ENCODE peak calls at places on chromosomes 11 and 22, in four cellular contexts. N is upper lobe of right lung, H is AG10803, V is stomach. T is an unnamed sample.

GRCh38 chr11:80783561-80783960 is 1342.7 kb upstream of the TENM4 start:
- DNase-seq in H (no peak), V (no peak), N (no peak), T (no peak)

GRCh38 chr11:24588075-24588474 is 91.2 kb downstream of the LUZP2 start:
- DNase-seq in H (no peak), V (no peak), N (no peak), T (no peak)

GRCh38 chr11:8290122-8290810 is 26.6 kb upstream of the LMO1 start:
- DNase-seq in H (no peak), N (no peak), V (no peak), T (no peak)

GRCh38 chr11:86292912-86293606 is 9.0 kb upstream of the HIKESHI start:
- DNase-seq in H (no peak), N (no peak), V (no peak), T (no peak)

GRCh38 chr11:86803641-86804040 is 3.3 kb downstream of the PRSS23 start:
- DNase-seq in N (no peak), V (no peak), H (no peak), T (no peak)

GRCh38 chr11:10379871-10380568 is 75.0 kb upstream of the AMPD3 start:
- DNase-seq in H (peak), V (no peak), N (no peak), T (no peak)

GRCh38 chr11:13963169-13963948 is 836 bp downstream of the SPON1 start:
- DNase-seq in N (no peak), V (no peak), H (no peak), T (peak)

GRCh38 chr22:39664485-39665200 is 94.1 kb downstream of the CACNA1I start:
- DNase-seq in N (no peak), H (no peak), V (no peak), T (no peak)

GRCh38 chr11:75578977-75579376 is 16.9 kb downstream of the SERPINH1 start:
- DNase-seq in H (no peak), N (no peak), V (no peak), T (no peak)

GRCh38 chr11:74701351-74701750 is 29.9 kb downstream of the CHRDL2 start:
- DNase-seq in V (no peak), H (no peak), N (no peak), T (no peak)

GRCh38 chr22:17807086-17807485 is 32.8 kb upstream of the BID start:
- DNase-seq in V (no peak), H (no peak), N (no peak), T (no peak)

GRCh38 chr11:109795234-109795633 is 298.0 kb upstream of the ZC3H12C start:
- DNase-seq in V (no peak), N (no peak), H (no peak), T (peak)

GRCh38 chr11:107669893-107670601 is 41.8 kb downstream of the SLN start:
- DNase-seq in H (no peak), N (no peak), V (no peak), T (no peak)

GRCh38 chr11:127461575-127462344 is 461.2 kb upstream of the KIRREL3 start:
- DNase-seq in N (no peak), H (no peak), V (no peak), T (no peak)

GRCh38 chr11:63966444-63966843 is 8.0 kb upstream of the COX8A start:
- DNase-seq in V (no peak), H (no peak), N (no peak), T (no peak)

GRCh38 chr11:114179234-114179941 is 116.8 kb upstream of the NNMT start:
- DNase-seq in V (peak), N (peak), H (no peak), T (peak)

GRCh38 chr22:21951931-21952465 is 650 bp downstream of the PPM1F start:
- DNase-seq in V (peak), N (peak), H (peak), T (peak)

GRCh38 chr11:75760243-75760642 is 8.3 kb upstream of the DGAT2 start:
- DNase-seq in N (no peak), H (no peak), V (no peak), T (no peak)

GRCh38 chr22:41775976-41776375 is 24.5 kb upstream of the CCDC134 start:
- DNase-seq in V (no peak), H (no peak), N (no peak), T (no peak)

GRCh38 chr11:65321828-65322495 is 7.3 kb downstream of the CDC42EP2 start:
- DNase-seq in V (no peak), N (no peak), H (no peak), T (peak)

GRCh38 chr11:65477271-65478029 is 21.4 kb upstream of the MALAT1 start:
- DNase-seq in H (peak), V (peak), N (peak), T (peak)

GRCh38 chr22:36369922-36370781 is 17.6 kb downstream of the MYH9 start:
- DNase-seq in V (peak), N (peak), H (no peak), T (peak)

GRCh38 chr22:19478466-19479357 is at the start of gene UFD1:
- DNase-seq in V (peak), H (peak), N (peak), T (peak)

GRCh38 chr11:62842171-62842717 is 2.9 kb upstream of the WDR74 start:
- DNase-seq in V (peak), H (no peak), N (peak), T (peak)

GRCh38 chr11:44894217-44894617 is 56.5 kb downstream of the TP53I11 start:
- DNase-seq in V (peak), N (peak), H (peak), T (peak)

GRCh38 chr11:21396351-21397008 is 727.1 kb downstream of the NELL1 start:
- DNase-seq in H (no peak), N (no peak), V (no peak), T (no peak)

GRCh38 chr11:1050581-1051355 is 14.2 kb upstream of the MUC6 start:
- DNase-seq in V (peak), N (peak), H (peak), T (peak)

GRCh38 chr22:43393845-43394474 is 17.9 kb upstream of the MPPED1 start:
- DNase-seq in V (no peak), H (no peak), N (no peak), T (no peak)

GRCh38 chr11:62910141-62910882 is 10.9 kb downstream of the CHRM1 start:
- DNase-seq in V (no peak), H (no peak), N (no peak), T (no peak)

GRCh38 chr11:16191212-16191851 is 165.0 kb downstream of the SOX6 start:
- DNase-seq in V (no peak), H (no peak), N (peak), T (no peak)

GRCh38 chr11:130644187-130644586 is 195.7 kb downstream of the ADAMTS15 start:
- DNase-seq in N (no peak), H (no peak), V (peak), T (no peak)

GRCh38 chr11:61536676-61537270 is 28.2 kb downstream of the LRRC10B start:
- DNase-seq in N (no peak), V (no peak), H (no peak), T (no peak)
- TF ChIP-seq CTCF in N (no peak), V (no peak), H (no peak), T (no peak)

GRCh38 chr11:2814751-2815150 is 70.8 kb downstream of the CDKN1C start:
- DNase-seq in V (no peak), N (peak), H (no peak), T (no peak)
- TF ChIP-seq CTCF in V (no peak), N (no peak), H (no peak), T (no peak)

DNA sequence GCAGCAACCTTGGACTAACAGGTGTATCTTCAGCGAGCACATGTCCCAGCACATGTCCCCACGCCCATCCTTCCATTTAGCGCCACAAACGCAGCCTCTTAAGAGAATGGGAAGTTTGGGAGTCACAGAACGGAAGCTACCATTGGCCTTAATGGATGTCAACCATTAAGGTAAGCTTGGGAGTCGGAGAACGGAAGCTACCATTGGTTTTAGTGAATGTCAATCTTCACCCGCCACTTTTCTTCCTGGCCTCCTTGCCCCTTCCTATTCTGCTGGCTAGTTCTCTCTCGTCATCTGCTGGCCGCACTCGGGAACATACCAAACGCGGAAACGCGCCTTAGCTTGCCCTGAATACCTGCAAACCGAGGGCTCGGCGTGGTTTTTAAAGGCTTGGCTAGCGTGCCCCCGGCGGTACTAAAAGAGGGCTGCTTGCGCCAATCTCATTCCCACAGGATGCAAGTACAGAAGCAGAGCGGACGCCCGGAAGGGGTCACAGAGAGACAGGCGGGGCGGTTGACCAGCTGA is 24.3 kb downstream of the GLYATL1 start:
- DNase-seq in V (peak), N (no peak), H (peak), T (peak)
- TF ChIP-seq CTCF in V (no peak), N (no peak), H (peak), T (no peak)

DNA sequence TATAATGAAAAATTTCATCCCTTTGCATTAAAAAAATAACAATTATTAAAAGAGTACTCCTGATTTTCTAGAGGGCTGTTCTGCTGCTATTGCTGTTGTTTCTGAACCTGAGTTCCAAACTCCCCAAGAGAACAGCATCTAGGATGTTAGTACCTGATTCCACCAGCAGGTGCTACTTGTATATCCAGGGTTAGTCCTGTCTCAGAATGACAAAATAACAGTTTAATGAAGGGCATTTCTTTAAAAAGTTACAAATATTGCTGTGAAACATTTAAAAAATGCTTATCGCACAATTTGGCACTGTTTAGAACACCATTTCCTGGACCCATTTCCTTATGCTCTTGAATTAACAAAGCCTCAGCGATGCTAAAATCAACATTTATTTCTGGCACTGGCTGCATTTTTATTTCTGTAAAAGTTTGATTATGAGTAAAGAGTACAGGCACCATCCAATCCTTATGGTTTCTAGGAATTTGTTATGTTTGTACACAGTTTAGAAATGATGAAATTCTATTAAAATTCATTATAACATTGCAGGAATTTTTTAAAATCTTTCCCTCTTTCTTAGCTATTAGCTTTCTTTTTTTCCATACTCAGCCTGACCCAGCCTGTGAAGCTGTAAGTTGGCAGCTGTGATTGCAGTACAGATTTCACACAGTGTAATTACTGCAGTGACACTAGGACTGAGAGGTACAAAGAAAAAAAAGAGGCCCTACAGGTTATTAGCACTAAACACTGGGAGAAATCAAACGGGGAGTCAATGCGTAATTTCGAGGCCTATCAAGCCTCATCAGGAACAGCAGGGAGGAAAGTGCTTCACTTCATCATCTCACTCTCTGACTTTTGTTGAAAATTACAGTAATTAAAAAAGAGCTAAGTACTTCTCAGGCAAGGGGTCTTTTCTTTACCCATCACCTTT is 208.8 kb downstream of the DCDC1 start:
- DNase-seq in H (no peak), V (no peak), N (no peak), T (no peak)
- TF ChIP-seq CTCF in H (peak), V (no peak), N (peak), T (peak)

GRCh38 chr11:71467164-71467563 is 14.2 kb downstream of the NADSYN1 start:
- DNase-seq in N (no peak), H (no peak), V (no peak), T (no peak)

GRCh38 chr11:71466358-71466757 is 13.4 kb downstream of the NADSYN1 start:
- DNase-seq in N (no peak), H (no peak), V (no peak), T (no peak)

GRCh38 chr11:71462726-71463125 is 9.7 kb downstream of the NADSYN1 start:
- DNase-seq in H (no peak), N (no peak), V (no peak), T (no peak)

GRCh38 chr11:71463331-71464211 is 10.6 kb downstream of the NADSYN1 start:
- DNase-seq in V (no peak), H (no peak), N (no peak), T (no peak)

GRCh38 chr11:71465054-71465453 is 12.1 kb downstream of the NADSYN1 start:
- DNase-seq in H (no peak), N (no peak), V (no peak), T (no peak)
- TF ChIP-seq CTCF in H (no peak), N (no peak), V (no peak), T (no peak)

DNA sequence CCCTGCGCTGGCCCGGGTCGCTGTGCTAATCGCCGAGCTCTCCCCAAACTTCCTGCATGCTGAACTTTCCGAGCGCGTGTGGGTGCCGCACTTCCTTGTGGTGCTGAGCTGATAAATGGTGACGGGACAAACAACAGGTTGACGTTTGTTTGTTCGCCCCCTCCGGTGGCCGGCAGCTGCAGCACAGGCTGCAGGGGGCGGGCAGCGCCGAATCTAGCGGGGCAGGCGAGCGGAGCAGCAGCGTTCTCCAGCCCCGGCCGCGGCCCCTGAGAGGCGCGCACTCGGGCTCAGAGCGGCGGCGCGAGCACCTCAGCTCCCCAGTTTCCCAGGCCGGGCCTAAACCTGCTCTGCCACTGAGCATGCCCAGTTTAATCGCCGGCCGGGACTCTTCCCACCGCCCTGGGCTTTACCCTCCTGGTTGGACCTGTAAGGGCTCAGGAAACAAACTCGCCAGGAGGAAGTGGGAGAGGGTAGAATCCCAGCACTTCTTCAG is at the start of gene PDGFD:
- DNase-seq in H (peak), N (peak), V (peak), T (peak)
- TF ChIP-seq CTCF in H (peak), N (peak), V (no peak), T (peak)

GRCh38 chr22:28012811-28013460 is 93.9 kb upstream of the PITPNB start:
- DNase-seq in N (no peak), H (no peak), V (no peak), T (no peak)

GRCh38 chr22:28008056-28008455 is 89.0 kb upstream of the PITPNB start:
- DNase-seq in N (no peak), H (no peak), V (no peak), T (no peak)

GRCh38 chr22:28006271-28006670 is 87.2 kb upstream of the PITPNB start:
- DNase-seq in N (no peak), H (no peak), V (no peak), T (no peak)

GRCh38 chr22:28008649-28009048 is 89.6 kb upstream of the PITPNB start:
- DNase-seq in H (no peak), V (no peak), N (no peak), T (no peak)

DNA sequence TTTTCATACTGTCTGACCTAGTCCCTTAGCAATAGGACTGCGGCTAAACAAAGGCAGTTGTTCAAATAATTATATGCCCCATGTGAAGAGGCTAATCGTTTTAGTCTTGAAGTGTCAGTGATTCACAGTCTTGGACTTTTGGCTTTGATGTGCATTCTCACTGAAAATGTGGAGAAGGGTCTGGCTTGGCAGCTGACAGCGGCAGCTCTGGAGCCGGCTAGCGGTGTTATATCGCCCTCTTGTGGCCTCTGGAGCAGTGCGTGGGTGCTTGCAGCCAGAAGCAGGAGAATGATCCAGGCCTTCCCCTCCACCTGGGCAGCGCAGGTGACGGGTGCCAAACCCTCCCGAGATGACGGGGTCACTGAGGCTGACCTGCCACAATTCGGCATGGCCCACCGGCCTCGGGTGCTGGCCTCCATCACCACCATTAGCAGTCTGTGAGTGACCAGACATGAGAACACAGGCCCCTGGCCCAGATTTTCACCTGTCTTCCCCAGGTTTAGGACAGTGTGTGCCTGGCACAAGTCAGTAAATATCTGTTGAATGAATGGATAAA is 90.3 kb upstream of the PITPNB start:
- DNase-seq in H (peak), N (peak), V (peak), T (peak)
- TF ChIP-seq CTCF in H (peak), N (peak), V (no peak), T (peak)

GRCh38 chr11:15011741-15012140 is 39.6 kb upstream of the CALCA start:
- DNase-seq in V (no peak), H (no peak), N (no peak), T (no peak)

GRCh38 chr11:15010860-15011259 is 38.7 kb upstream of the CALCA start:
- DNase-seq in N (no peak), V (no peak), H (no peak), T (no peak)

DNA sequence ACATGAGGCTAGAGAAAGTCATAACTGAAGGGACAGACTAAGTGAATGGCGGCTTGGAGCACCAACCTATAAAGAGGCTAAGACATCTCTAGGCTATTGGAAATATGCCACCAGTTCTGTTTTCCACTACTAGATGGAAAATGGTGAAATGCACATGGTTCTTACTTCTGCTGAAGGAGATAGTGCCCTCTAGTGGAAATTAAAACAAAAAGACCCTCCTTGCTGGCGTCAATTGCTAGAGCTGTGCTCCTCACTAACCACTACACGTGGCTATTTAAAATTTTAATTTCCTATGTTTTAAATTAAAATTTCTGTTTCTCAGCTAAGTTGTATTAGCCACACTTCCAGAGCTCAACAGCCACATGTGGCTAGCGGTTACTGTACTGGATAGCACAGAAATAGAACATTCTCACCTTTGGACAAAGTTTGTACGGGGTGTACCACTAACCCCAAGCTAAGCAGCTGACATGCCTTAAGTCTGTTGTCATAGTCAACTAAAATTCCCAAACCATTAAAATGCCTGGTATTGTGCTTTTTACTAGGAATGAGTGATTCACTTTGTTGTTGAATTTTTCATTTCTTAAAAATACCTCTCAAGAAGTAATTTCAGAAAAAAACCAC is 34.1 kb upstream of the CALCA start:
- DNase-seq in H (peak), N (no peak), V (no peak), T (peak)
- TF ChIP-seq CTCF in H (peak), N (peak), V (no peak), T (peak)

GRCh38 chr11:121318848-121319834 is 26.6 kb downstream of the SC5D start:
- DNase-seq in N (no peak), H (peak), V (no peak), T (peak)

GRCh38 chr11:121323208-121323607 is 30.6 kb downstream of the SC5D start:
- DNase-seq in V (no peak), N (no peak), H (no peak), T (no peak)

GRCh38 chr11:121326230-121326629 is 33.7 kb downstream of the SC5D start:
- DNase-seq in H (no peak), V (no peak), N (no peak), T (no peak)

DNA sequence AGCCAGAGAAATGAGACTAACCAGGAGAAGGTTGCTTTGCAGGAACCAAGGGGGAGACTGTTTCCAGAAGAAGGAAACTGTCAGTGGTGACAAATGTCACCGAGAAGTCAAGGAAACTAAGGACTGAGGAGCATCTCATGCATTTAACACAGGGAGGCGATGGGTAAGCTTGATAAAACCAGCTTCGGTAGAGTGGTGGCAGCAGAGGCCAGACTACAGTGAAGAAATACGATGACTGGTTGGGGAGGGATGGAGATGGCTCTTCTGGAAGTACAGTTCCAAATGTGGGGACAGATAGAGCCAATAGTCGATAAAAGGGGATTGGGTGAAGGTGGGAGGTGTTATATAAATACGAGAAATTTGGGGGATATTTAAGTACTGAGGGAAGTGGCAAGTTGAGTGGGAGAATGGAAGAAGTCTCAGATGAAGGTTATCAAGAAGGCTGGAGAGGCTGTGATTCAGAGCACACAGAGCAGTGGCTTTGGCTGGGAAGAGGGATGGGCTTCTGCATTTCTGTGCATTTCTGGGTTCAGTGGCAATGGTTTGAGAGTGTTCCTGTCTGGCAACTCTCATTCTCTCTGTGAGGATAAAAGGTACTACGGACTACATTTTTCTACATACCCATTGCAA is 29.2 kb downstream of the SC5D start:
- DNase-seq in H (peak), N (no peak), V (no peak), T (no peak)
- TF ChIP-seq CTCF in H (peak), N (peak), V (no peak), T (peak)

T was measured in foreskin fibroblast.